ENCODE peak calls at places on chromosomes 5 and 9, in four cellular contexts. One of them, this sample, is unnamed.

GRCh38 chr5:146331257-146331822 is 7.3 kb upstream of the POU4F3 start:
- DNase-seq in mesendoderm: peak
- DNase-seq in H9: peak
- DNase-seq in H1: peak
- DNase-seq in this sample: no peak

GRCh38 chr5:2874099-2874498 is 122.6 kb upstream of the IRX2 start:
- DNase-seq in H1: peak
- DNase-seq in H9: no peak
- DNase-seq in mesendoderm: no peak
- DNase-seq in this sample: no peak

GRCh38 chr5:12570688-12571087 is 666.4 kb upstream of the CTNND2 start:
- DNase-seq in H1: no peak
- DNase-seq in mesendoderm: no peak
- DNase-seq in H9: no peak
- DNase-seq in this sample: no peak

GRCh38 chr5:177474845-177475562 is 1.6 kb upstream of the DBN1 start:
- DNase-seq in H9: no peak
- DNase-seq in mesendoderm: no peak
- DNase-seq in H1: no peak
- DNase-seq in this sample: no peak

GRCh38 chr5:149456597-149457392 is 77.7 kb upstream of the IL17B start:
- DNase-seq in mesendoderm: no peak
- DNase-seq in H1: no peak
- DNase-seq in H9: no peak
- DNase-seq in this sample: no peak

GRCh38 chr5:129460951-129461815 is 1.1 kb downstream of the ADAMTS19 start:
- DNase-seq in mesendoderm: peak
- DNase-seq in H1: peak
- DNase-seq in H9: peak
- DNase-seq in this sample: no peak

GRCh38 chr5:132491368-132492364 is 1.1 kb upstream of the IRF1 start:
- DNase-seq in H9: peak
- DNase-seq in mesendoderm: peak
- DNase-seq in H1: peak
- DNase-seq in this sample: no peak

GRCh38 chr9:33355933-33356332 is 46.4 kb downstream of the AQP7 start:
- DNase-seq in H1: no peak
- DNase-seq in mesendoderm: no peak
- DNase-seq in H9: no peak
- DNase-seq in this sample: no peak

GRCh38 chr9:123302348-123303214 is 34.2 kb upstream of the STRBP start:
- DNase-seq in mesendoderm: no peak
- DNase-seq in H9: no peak
- DNase-seq in H1: no peak
- DNase-seq in this sample: no peak

GRCh38 chr5:163569284-163569683 is 63.9 kb downstream of the MAT2B start:
- DNase-seq in mesendoderm: peak
- DNase-seq in H1: no peak
- DNase-seq in H9: no peak
- DNase-seq in this sample: peak

DNA sequence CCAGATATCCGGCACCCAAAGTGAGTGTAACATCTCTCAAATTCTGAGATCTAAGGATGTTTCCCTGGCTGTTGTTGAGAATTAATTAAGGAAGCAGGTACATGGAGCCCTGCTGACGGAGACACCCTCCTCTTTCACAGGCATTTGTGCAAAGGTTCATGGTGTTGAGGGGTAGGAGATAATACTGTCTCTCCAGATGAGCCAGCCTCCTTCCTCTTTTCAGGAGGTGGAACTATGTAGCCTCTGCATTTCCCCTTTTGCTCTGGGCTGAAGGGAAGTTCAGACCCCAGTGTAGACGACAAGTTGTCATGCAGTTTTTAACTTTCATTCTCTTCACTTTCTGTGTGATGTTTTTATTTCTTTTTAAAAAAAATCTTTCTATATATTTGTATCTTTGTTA is 107.5 kb downstream of the GALNT10 start:
- DNase-seq in H1: no peak
- DNase-seq in H9: no peak
- DNase-seq in mesendoderm: no peak
- DNase-seq in this sample: no peak
- H4K5ac ChIP-seq in H1: no peak
- H4K5ac ChIP-seq in H9: no peak
- H4K5ac ChIP-seq in mesendoderm: no peak
- H4K5ac ChIP-seq in this sample: no peak

DNA sequence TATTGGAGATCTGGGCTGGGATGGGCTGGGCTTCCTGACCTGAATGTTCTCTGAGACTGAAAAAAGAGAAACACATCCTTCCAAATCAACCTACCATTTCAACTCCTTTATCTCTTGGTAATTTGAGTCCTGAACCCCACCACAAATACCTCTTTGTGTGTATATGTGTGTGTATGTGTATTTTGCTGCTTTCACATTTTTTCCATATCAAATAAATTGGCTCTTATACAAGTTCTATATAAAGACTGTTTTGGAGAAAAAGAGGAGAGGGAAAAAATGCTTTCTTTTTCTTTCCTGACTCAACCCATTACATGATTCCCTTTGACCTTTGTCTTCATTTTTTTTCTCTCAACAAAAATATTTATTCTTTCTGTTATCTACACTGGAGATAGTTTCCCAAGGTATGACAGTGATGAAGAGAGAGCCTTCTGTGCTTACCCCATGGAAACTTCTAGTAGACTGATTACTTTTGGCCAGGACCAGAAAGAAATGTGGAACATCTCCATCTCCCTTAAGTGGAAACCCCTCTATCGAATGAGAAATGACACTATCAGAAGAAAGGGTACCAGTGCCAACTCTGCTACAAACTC is 85.3 kb downstream of the PAPPA start:
- DNase-seq in mesendoderm: no peak
- DNase-seq in H1: no peak
- DNase-seq in H9: no peak
- DNase-seq in this sample: peak
- H4K5ac ChIP-seq in mesendoderm: no peak
- H4K5ac ChIP-seq in H1: no peak
- H4K5ac ChIP-seq in H9: no peak
- H4K5ac ChIP-seq in this sample: peak

DNA sequence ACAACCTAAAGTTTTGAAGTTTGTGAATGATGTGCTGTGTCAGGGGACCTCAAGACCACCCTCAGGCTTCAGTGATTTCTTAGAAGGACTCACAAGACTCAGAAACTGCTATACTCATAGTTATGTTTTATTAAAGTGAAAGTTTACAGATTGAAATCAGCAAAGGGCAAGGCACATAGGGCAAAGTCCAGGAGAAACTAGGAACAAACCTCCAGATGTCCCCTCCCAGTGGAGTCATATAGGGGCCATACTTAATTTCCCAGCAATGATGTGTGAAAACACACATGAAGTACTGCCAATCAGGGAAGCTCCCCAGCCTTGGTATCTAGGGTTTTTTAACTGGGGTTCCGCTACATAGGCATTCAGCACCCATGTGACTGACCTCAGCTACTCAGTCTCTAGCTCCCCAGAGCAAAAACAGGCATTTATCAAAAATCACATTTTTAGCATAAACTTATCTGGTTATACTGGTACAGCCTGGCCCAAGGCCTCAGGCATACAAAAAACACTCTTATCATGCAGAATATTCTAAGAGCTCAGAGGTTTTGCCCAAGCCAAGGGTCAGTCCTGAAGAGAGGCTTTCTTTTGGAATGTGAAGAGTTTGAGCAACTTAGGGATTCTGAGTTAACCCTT is 74.7 kb upstream of the ANKRD55 start:
- DNase-seq in mesendoderm: no peak
- DNase-seq in H9: no peak
- DNase-seq in H1: no peak
- DNase-seq in this sample: no peak
- H4K5ac ChIP-seq in mesendoderm: no peak
- H4K5ac ChIP-seq in H9: no peak
- H4K5ac ChIP-seq in H1: no peak
- H4K5ac ChIP-seq in this sample: no peak

DNA sequence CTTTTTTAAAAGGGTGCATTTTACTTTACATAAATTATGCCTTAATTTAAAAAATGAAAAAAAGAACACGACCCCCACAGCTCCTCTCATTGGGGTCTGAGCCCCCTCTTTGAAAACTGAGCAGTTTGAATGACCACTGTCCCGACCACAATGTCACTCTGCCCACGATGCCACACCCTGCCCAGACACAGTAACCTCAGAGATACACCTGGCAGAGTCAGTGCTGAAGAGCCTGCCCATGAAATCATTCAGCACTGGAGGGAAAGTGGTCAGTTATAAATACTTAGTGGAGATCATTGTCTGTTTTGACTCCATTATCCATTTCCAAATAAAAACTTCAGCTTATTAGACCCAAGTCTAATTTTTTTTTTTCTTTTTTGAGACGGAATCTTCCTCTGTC is 49.3 kb downstream of the DNAJC21 start:
- DNase-seq in mesendoderm: no peak
- DNase-seq in H9: no peak
- DNase-seq in H1: no peak
- DNase-seq in this sample: no peak
- H4K5ac ChIP-seq in mesendoderm: no peak
- H4K5ac ChIP-seq in H9: no peak
- H4K5ac ChIP-seq in H1: no peak
- H4K5ac ChIP-seq in this sample: no peak

This sample was measured in IMR-90.